ENCODE peak calls at places on chromosomes 4 and X, in seven cellular contexts. One of them, this sample, is unnamed.

GRCh38 chr4:8539661-8540060 is 40.5 kb upstream of the GPR78 start:
- DNase-seq in uterus: no peak
- DNase-seq in OCI-LY7: no peak
- DNase-seq in H9: no peak
- DNase-seq in Peyer's patch: no peak
- DNase-seq in transverse colon: no peak
- DNase-seq in right lobe of liver: peak; percentile 16
- DNase-seq in this sample: no peak

GRCh38 chr4:89556596-89557305 is 249.2 kb upstream of the GPRIN3 start:
- DNase-seq in uterus: no peak
- DNase-seq in Peyer's patch: no peak
- DNase-seq in OCI-LY7: no peak
- DNase-seq in right lobe of liver: no peak
- DNase-seq in transverse colon: no peak
- DNase-seq in H9: no peak
- DNase-seq in this sample: no peak

GRCh38 chr4:141028024-141028529 is 105.2 kb downstream of the RNF150 start:
- DNase-seq in uterus: no peak
- DNase-seq in transverse colon: no peak
- DNase-seq in right lobe of liver: no peak
- DNase-seq in H9: no peak
- DNase-seq in OCI-LY7: no peak
- DNase-seq in Peyer's patch: no peak
- DNase-seq in this sample: no peak

GRCh38 chr4:13126976-13127910 is 356.9 kb downstream of the RAB28 start:
- DNase-seq in Peyer's patch: no peak
- DNase-seq in uterus: no peak
- DNase-seq in OCI-LY7: no peak
- DNase-seq in right lobe of liver: no peak
- DNase-seq in H9: no peak
- DNase-seq in transverse colon: no peak
- DNase-seq in this sample: no peak

GRCh38 chr4:1411436-1412375 is 5.5 kb upstream of the NKX1-1 start:
- DNase-seq in OCI-LY7: no peak
- DNase-seq in uterus: no peak
- DNase-seq in right lobe of liver: peak; percentile 38
- DNase-seq in H9: peak; percentile 37
- DNase-seq in Peyer's patch: no peak
- DNase-seq in transverse colon: no peak
- DNase-seq in this sample: peak; percentile 40

GRCh38 chr4:108070775-108071174 is 81.1 kb downstream of the HADH start:
- DNase-seq in OCI-LY7: no peak
- DNase-seq in uterus: no peak
- DNase-seq in H9: no peak
- DNase-seq in right lobe of liver: no peak
- DNase-seq in transverse colon: no peak
- DNase-seq in Peyer's patch: no peak
- DNase-seq in this sample: no peak

GRCh38 chr4:188138227-188138626 is 1.0 kb upstream of the TRIML1 start:
- DNase-seq in H9: no peak
- DNase-seq in Peyer's patch: no peak
- DNase-seq in uterus: no peak
- DNase-seq in transverse colon: no peak
- DNase-seq in OCI-LY7: no peak
- DNase-seq in right lobe of liver: no peak
- DNase-seq in this sample: no peak

GRCh38 chrX:8987672-8988250 is 46.2 kb downstream of the FAM9B start:
- DNase-seq in right lobe of liver: no peak
- DNase-seq in OCI-LY7: peak; percentile 21
- DNase-seq in H9: no peak
- DNase-seq in transverse colon: no peak
- DNase-seq in Peyer's patch: peak; percentile 38
- DNase-seq in uterus: no peak
- DNase-seq in this sample: no peak

GRCh38 chr4:20662851-20663250 is 37.4 kb upstream of the PACRGL start:
- DNase-seq in Peyer's patch: no peak
- DNase-seq in transverse colon: no peak
- DNase-seq in H9: no peak
- DNase-seq in uterus: no peak
- DNase-seq in OCI-LY7: no peak
- DNase-seq in right lobe of liver: no peak
- DNase-seq in this sample: no peak

GRCh38 chr4:124085561-124086180 is 626.9 kb downstream of the ANKRD50 start:
- DNase-seq in OCI-LY7: no peak
- DNase-seq in uterus: no peak
- DNase-seq in Peyer's patch: no peak
- DNase-seq in transverse colon: no peak
- DNase-seq in right lobe of liver: no peak
- DNase-seq in H9: no peak
- DNase-seq in this sample: no peak

GRCh38 chrX:136097871-136098805 is 49.2 kb upstream of the FHL1 start:
- DNase-seq in OCI-LY7: no peak
- DNase-seq in transverse colon: no peak
- DNase-seq in uterus: no peak
- DNase-seq in right lobe of liver: no peak
- DNase-seq in H9: peak; percentile 69
- DNase-seq in Peyer's patch: no peak
- DNase-seq in this sample: no peak

GRCh38 chr4:15668566-15669435 is 12.8 kb upstream of the FAM200B start:
- DNase-seq in transverse colon: no peak
- DNase-seq in Peyer's patch: no peak
- DNase-seq in H9: no peak
- DNase-seq in OCI-LY7: no peak
- DNase-seq in right lobe of liver: no peak
- DNase-seq in uterus: no peak
- DNase-seq in this sample: no peak

GRCh38 chr4:109125084-109125483 is 177.4 kb downstream of the COL25A1 start:
- DNase-seq in right lobe of liver: no peak
- DNase-seq in H9: no peak
- DNase-seq in Peyer's patch: no peak
- DNase-seq in transverse colon: no peak
- DNase-seq in uterus: no peak
- DNase-seq in OCI-LY7: no peak
- DNase-seq in this sample: no peak

GRCh38 chrX:31717474-31717873 is 645.6 kb upstream of the FTHL17 start:
- DNase-seq in uterus: no peak
- DNase-seq in H9: no peak
- DNase-seq in right lobe of liver: no peak
- DNase-seq in OCI-LY7: no peak
- DNase-seq in Peyer's patch: no peak
- DNase-seq in transverse colon: no peak
- DNase-seq in this sample: no peak

GRCh38 chr4:120754590-120754989 is 167.9 kb downstream of the PRDM5 start:
- DNase-seq in Peyer's patch: no peak
- DNase-seq in OCI-LY7: no peak
- DNase-seq in transverse colon: no peak
- DNase-seq in H9: no peak
- DNase-seq in uterus: no peak
- DNase-seq in right lobe of liver: no peak
- DNase-seq in this sample: no peak

GRCh38 chr4:4854649-4855292 is 4.7 kb upstream of the MSX1 start:
- DNase-seq in uterus: no peak
- DNase-seq in Peyer's patch: no peak
- DNase-seq in transverse colon: no peak
- DNase-seq in OCI-LY7: no peak
- DNase-seq in right lobe of liver: no peak
- DNase-seq in H9: no peak
- DNase-seq in this sample: peak; percentile 30

GRCh38 chr4:176902710-176903323 is 110.1 kb upstream of the VEGFC start:
- DNase-seq in Peyer's patch: no peak
- DNase-seq in OCI-LY7: no peak
- DNase-seq in uterus: no peak
- DNase-seq in transverse colon: no peak
- DNase-seq in H9: no peak
- DNase-seq in right lobe of liver: no peak
- DNase-seq in this sample: no peak

GRCh38 chrX:115183980-115184379 is 5.2 kb upstream of the RBMXL3 start:
- DNase-seq in right lobe of liver: no peak
- DNase-seq in transverse colon: no peak
- DNase-seq in Peyer's patch: no peak
- DNase-seq in H9: no peak
- DNase-seq in uterus: no peak
- DNase-seq in OCI-LY7: no peak
- DNase-seq in this sample: no peak

GRCh38 chr4:174274436-174274835 is 9.0 kb downstream of the FBXO8 start:
- DNase-seq in uterus: no peak
- DNase-seq in transverse colon: no peak
- DNase-seq in OCI-LY7: no peak
- DNase-seq in right lobe of liver: no peak
- DNase-seq in H9: no peak
- DNase-seq in Peyer's patch: no peak
- DNase-seq in this sample: no peak

GRCh38 chr4:11259837-11260236 is 168.9 kb downstream of the HS3ST1 start:
- DNase-seq in right lobe of liver: no peak
- DNase-seq in OCI-LY7: no peak
- DNase-seq in transverse colon: no peak
- DNase-seq in H9: no peak
- DNase-seq in Peyer's patch: no peak
- DNase-seq in uterus: no peak
- DNase-seq in this sample: no peak

GRCh38 chrX:13151806-13152510 is 107.5 kb upstream of the FAM9C start:
- DNase-seq in uterus: no peak
- DNase-seq in transverse colon: no peak
- DNase-seq in OCI-LY7: no peak
- DNase-seq in right lobe of liver: no peak
- DNase-seq in H9: no peak
- DNase-seq in Peyer's patch: no peak
- DNase-seq in this sample: no peak

GRCh38 chr4:83335691-83336090 is 1.0 kb upstream of the HPSE start:
- DNase-seq in Peyer's patch: no peak
- DNase-seq in transverse colon: no peak
- DNase-seq in right lobe of liver: no peak
- DNase-seq in uterus: no peak
- DNase-seq in OCI-LY7: no peak
- DNase-seq in H9: no peak
- DNase-seq in this sample: no peak

GRCh38 chr4:23135792-23136645 is 443.3 kb downstream of the GBA3 start:
- DNase-seq in transverse colon: no peak
- DNase-seq in Peyer's patch: no peak
- DNase-seq in right lobe of liver: no peak
- DNase-seq in uterus: no peak
- DNase-seq in OCI-LY7: peak; percentile 63
- DNase-seq in H9: no peak
- DNase-seq in this sample: no peak

GRCh38 chr4:168636040-168636439 is 139.2 kb downstream of the PALLD start:
- DNase-seq in H9: no peak
- DNase-seq in uterus: no peak
- DNase-seq in right lobe of liver: no peak
- DNase-seq in Peyer's patch: no peak
- DNase-seq in OCI-LY7: no peak
- DNase-seq in transverse colon: no peak
- DNase-seq in this sample: no peak

GRCh38 chr4:168632246-168632832 is 135.5 kb downstream of the PALLD start:
- DNase-seq in transverse colon: no peak
- DNase-seq in Peyer's patch: no peak
- DNase-seq in uterus: no peak
- DNase-seq in H9: no peak
- DNase-seq in right lobe of liver: no peak
- DNase-seq in OCI-LY7: no peak
- DNase-seq in this sample: no peak

GRCh38 chr4:168633474-168633873 is 136.6 kb downstream of the PALLD start:
- DNase-seq in uterus: no peak
- DNase-seq in Peyer's patch: no peak
- DNase-seq in transverse colon: no peak
- DNase-seq in OCI-LY7: no peak
- DNase-seq in H9: no peak
- DNase-seq in right lobe of liver: no peak
- DNase-seq in this sample: no peak

GRCh38 chr4:168633071-168633470 is 136.2 kb downstream of the PALLD start:
- DNase-seq in transverse colon: no peak
- DNase-seq in right lobe of liver: no peak
- DNase-seq in H9: no peak
- DNase-seq in uterus: no peak
- DNase-seq in Peyer's patch: no peak
- DNase-seq in OCI-LY7: no peak
- DNase-seq in this sample: no peak

GRCh38 chr4:168634276-168634802 is 137.5 kb downstream of the PALLD start:
- DNase-seq in right lobe of liver: no peak
- DNase-seq in transverse colon: no peak
- DNase-seq in Peyer's patch: no peak
- DNase-seq in H9: no peak
- DNase-seq in uterus: peak; percentile 58
- DNase-seq in OCI-LY7: no peak
- DNase-seq in this sample: peak; percentile 51
- H3K4me1 ChIP-seq in right lobe of liver: peaks cover 5% of the 10 kb centered on the region
- H3K4me1 ChIP-seq in transverse colon: peaks cover 31% of the 10 kb centered on the region
- H3K4me1 ChIP-seq in Peyer's patch: no peaks in the 10 kb centered on the region
- H3K4me1 ChIP-seq in H9: peaks cover 2% of the 10 kb centered on the region
- H3K4me1 ChIP-seq in uterus: peaks cover 3% of the 10 kb centered on the region
- H3K4me1 ChIP-seq in OCI-LY7: no peaks in the 10 kb centered on the region
- H3K4me1 ChIP-seq in this sample: no peaks in the 10 kb centered on the region

GRCh38 chr4:112510191-112510467 is 5.9 kb downstream of the NEUROG2 start:
- DNase-seq in right lobe of liver: no peak
- DNase-seq in transverse colon: no peak
- DNase-seq in H9: no peak
- DNase-seq in uterus: no peak
- DNase-seq in OCI-LY7: no peak
- DNase-seq in Peyer's patch: no peak
- DNase-seq in this sample: no peak
- H3K4me1 ChIP-seq in right lobe of liver: peaks cover 20% of the 10 kb centered on the region
- H3K4me1 ChIP-seq in transverse colon: peaks cover 34% of the 10 kb centered on the region
- H3K4me1 ChIP-seq in H9: peaks cover 5% of the 10 kb centered on the region
- H3K4me1 ChIP-seq in uterus: peaks cover 6% of the 10 kb centered on the region
- H3K4me1 ChIP-seq in OCI-LY7: peaks cover 7% of the 10 kb centered on the region
- H3K4me1 ChIP-seq in Peyer's patch: no peaks in the 10 kb centered on the region
- H3K4me1 ChIP-seq in this sample: peaks cover 14% of the 10 kb centered on the region

GRCh38 chrX:44733931-44734330 is 109.9 kb upstream of the DUSP21 start:
- DNase-seq in right lobe of liver: no peak
- DNase-seq in OCI-LY7: no peak
- DNase-seq in transverse colon: no peak
- DNase-seq in H9: no peak
- DNase-seq in Peyer's patch: no peak
- DNase-seq in uterus: no peak
- DNase-seq in this sample: no peak
- H3K4me1 ChIP-seq in right lobe of liver: no peaks in the 10 kb centered on the region
- H3K4me1 ChIP-seq in OCI-LY7: no peaks in the 10 kb centered on the region
- H3K4me1 ChIP-seq in transverse colon: no peaks in the 10 kb centered on the region
- H3K4me1 ChIP-seq in H9: no peaks in the 10 kb centered on the region
- H3K4me1 ChIP-seq in Peyer's patch: no peaks in the 10 kb centered on the region
- H3K4me1 ChIP-seq in uterus: no peaks in the 10 kb centered on the region
- H3K4me1 ChIP-seq in this sample: no peaks in the 10 kb centered on the region

DNA sequence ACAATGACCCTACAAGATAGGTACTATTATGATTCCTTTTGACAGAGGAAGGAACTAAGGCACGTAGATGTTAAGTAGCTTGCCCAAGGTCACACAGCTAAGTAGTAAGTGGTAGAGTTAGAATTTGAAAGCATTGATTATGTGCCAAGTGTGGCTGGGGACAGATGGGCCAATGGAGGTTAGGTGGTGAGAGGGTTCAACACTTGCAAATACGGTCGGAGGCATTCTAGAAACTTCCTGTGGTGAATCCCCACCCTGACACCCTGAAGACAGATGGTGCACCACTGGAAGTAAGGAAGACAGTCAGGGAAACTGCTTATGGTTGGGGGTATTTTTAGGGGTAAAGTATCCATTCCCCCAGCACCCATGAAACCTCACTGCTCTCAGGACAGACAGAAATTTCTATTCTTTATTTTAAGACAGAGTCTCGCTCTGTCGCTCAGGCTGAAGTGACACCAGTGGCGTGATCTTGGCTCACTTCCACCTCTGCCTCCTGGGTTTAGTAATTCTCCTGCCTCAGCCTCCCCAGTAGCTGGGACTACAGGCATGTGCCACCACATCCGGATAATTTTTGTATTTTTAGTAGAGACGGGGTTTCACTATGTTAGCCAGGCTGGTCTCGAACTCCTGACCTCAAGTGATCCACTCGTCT is 142.5 kb downstream of the RASL11B start:
- DNase-seq in uterus: no peak
- DNase-seq in Peyer's patch: no peak
- DNase-seq in OCI-LY7: no peak
- DNase-seq in transverse colon: no peak
- DNase-seq in right lobe of liver: no peak
- DNase-seq in H9: no peak
- DNase-seq in this sample: no peak
- H3K4me1 ChIP-seq in uterus: no peaks in the 10 kb centered on the region
- H3K4me1 ChIP-seq in Peyer's patch: no peaks in the 10 kb centered on the region
- H3K4me1 ChIP-seq in OCI-LY7: no peaks in the 10 kb centered on the region
- H3K4me1 ChIP-seq in transverse colon: peaks cover 2% of the 10 kb centered on the region
- H3K4me1 ChIP-seq in right lobe of liver: no peaks in the 10 kb centered on the region
- H3K4me1 ChIP-seq in H9: no peaks in the 10 kb centered on the region
- H3K4me1 ChIP-seq in this sample: no peaks in the 10 kb centered on the region

This sample was measured in left lung.